ENCODE peak calls at places on chromosomes 12 and 14, in seven cellular contexts. K is transverse colon; L is naive thymus-derived CD4-positive, alpha-beta T cell; O is thoracic aorta; I is adrenal gland; C is tibial artery; V is GM23338. G is an unnamed sample.

GRCh38 chr12:131903270-131904255 is 9.1 kb downstream of the ULK1 start:
- DNase-seq in K (no peak), L (no peak), O (no peak), I (no peak), C (peak; percentile 60), V (no peak), G (no peak)

GRCh38 chr12:54419088-54419887 is at the start of gene ITGA5:
- DNase-seq in K (peak; percentile 73), L (peak; percentile 53), O (no peak), I (peak; percentile 87), C (peak; percentile 94), V (peak; percentile 73), G (peak; percentile 79)

GRCh38 chr12:47218191-47218654 is 138.5 kb upstream of the AMIGO2 start:
- DNase-seq in K (no peak), L (no peak), O (no peak), I (no peak), C (no peak), V (no peak), G (no peak)

GRCh38 chr12:104455594-104456416 is 943 bp upstream of the CHST11 start:
- DNase-seq in K (no peak), L (no peak), O (no peak), I (no peak), C (no peak), V (no peak), G (no peak)

GRCh38 chr14:29518335-29518734 is 409.3 kb downstream of the PRKD1 start:
- DNase-seq in K (no peak), L (no peak), O (no peak), I (no peak), C (no peak), V (no peak), G (no peak)

GRCh38 chr12:67650528-67651379 is 2.2 kb downstream of the DYRK2 start:
- DNase-seq in K (peak; percentile 15), L (no peak), O (no peak), I (no peak), C (no peak), V (no peak), G (no peak)

GRCh38 chr14:61468063-61468825 is 146.9 kb downstream of the PRKCH start:
- DNase-seq in K (no peak), L (no peak), O (no peak), I (no peak), C (no peak), V (no peak), G (no peak)

GRCh38 chr14:104799657-104800599 is 973 bp upstream of the ZBTB42 start:
- DNase-seq in K (peak; percentile 92), L (peak; percentile 85), O (peak; percentile 58), I (peak; percentile 91), C (peak; percentile 95), V (peak; percentile 86), G (peak; percentile 95)

GRCh38 chr12:121709478-121709890 is 3.1 kb upstream of the TMEM120B start:
- DNase-seq in K (no peak), L (no peak), O (no peak), I (no peak), C (no peak), V (no peak), G (peak; percentile 57)

DNA sequence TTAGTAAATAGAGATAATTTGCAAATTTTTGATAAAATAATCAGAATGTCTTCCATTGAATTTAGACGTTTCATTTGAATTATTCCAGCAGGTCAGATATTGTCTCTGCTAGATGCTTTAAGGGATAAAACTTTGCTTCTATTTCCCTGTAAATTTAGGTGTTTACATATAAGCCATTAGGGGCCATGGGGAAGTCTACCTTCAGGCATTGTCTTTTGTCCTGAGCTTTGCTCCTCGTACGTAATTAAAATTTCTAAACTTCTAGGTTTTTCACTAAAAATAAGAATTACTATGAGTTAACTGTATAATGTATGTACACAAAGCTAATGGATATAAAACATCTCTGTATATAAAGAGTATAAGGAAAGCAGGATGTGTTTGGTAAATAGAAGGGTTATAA is 24.1 kb upstream of the CD69 start:
- DNase-seq in K (no peak), L (no peak), O (no peak), I (no peak), C (no peak), V (no peak), G (no peak)
- H3K27ac ChIP-seq in K (no peak overlapping the region), L (no peak overlapping the region), O (no peak overlapping the region), I (no peak overlapping the region), C (no peak overlapping the region), V (peak overlapping the region; percentile 39), G (no peak overlapping the region)

GRCh38 chr14:91872517-91873470 is 5.5 kb upstream of the TC2N start:
- DNase-seq in K (peak; percentile 90), L (no peak), O (peak; percentile 54), I (peak; percentile 49), C (peak; percentile 96), V (no peak), G (no peak)
- H3K4me1 ChIP-seq in K (peaks cover 4% of the 10 kb centered on the region), L (peaks cover 72% of the 10 kb centered on the region), O (peaks cover 45% of the 10 kb centered on the region), I (no peaks in the 10 kb centered on the region), C (peaks cover 19% of the 10 kb centered on the region), V (peaks cover 10% of the 10 kb centered on the region), G (peaks cover 9% of the 10 kb centered on the region)

GRCh38 chr12:124504273-124505000 is 63.0 kb downstream of the NCOR2 start:
- DNase-seq in K (no peak), L (no peak), O (no peak), I (no peak), C (no peak), V (peak; percentile 59), G (no peak)
- H3K27ac ChIP-seq in K (peak overlapping the region; percentile 89), L (no peak overlapping the region), O (no peak overlapping the region), I (no peak overlapping the region), C (no peak overlapping the region), V (peak overlapping the region; percentile 66), G (no peak overlapping the region)

GRCh38 chr14:103102689-103103260 is 8.2 kb downstream of the EXOC3L4 start:
- DNase-seq in K (no peak), L (no peak), O (no peak), I (no peak), C (no peak), V (peak; percentile 56), G (no peak)

GRCh38 chr14:103104389-103104653 is 9.8 kb downstream of the EXOC3L4 start:
- DNase-seq in K (no peak), L (no peak), O (no peak), I (no peak), C (no peak), V (no peak), G (no peak)

GRCh38 chr14:103101964-103102688 is 7.6 kb downstream of the EXOC3L4 start:
- DNase-seq in K (no peak), L (no peak), O (no peak), I (no peak), C (no peak), V (peak; percentile 66), G (no peak)

GRCh38 chr14:103104654-103105511 is 10.4 kb downstream of the EXOC3L4 start:
- DNase-seq in K (peak; percentile 78), L (peak; percentile 80), O (no peak), I (peak; percentile 67), C (no peak), V (peak; percentile 80), G (peak; percentile 87)

DNA sequence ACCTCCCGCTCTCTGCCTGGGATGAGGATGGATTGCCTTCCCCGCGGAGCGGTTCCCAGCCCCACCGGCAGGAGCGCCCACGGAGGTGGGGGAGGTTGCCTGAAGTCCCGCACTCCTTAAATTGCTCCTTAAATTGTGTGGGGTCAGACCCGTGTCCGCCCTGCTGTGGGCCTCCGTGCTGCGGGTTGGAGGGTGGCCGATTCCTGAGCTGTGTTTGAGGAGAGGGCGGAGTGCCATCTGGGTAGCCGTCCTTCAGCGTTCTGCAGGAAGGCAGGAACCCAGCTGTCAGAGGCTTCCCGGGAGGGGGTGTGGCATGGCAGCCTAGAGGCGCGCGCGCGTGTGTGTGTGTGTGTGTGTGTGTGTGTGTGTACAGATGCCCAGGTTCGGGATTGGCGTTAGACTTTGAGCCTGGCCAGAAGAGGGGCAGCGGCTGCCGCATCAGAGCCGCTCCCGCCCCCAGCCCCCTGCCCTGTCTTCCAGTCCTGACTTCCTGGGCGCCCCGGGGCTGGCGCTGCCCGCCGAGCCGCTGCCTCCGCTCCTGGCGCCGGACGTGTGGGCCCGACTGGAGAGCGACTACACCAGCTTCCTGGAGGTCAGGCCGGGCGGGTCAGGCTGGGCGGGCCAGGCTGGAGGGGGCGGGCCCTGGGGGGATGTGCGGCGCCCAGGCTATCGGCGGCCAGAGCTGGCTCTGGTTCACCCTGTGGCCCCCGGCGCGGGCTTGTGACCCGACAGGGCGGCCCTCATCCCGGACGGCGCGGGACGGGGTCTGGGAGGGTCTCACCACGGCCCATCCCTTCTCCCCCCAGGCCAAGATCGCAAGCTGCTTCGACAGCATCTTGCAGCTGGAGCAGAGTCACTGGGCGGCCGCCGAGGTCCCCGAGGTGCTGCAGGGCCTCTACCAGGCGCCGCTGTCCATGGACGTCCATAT is 9.2 kb downstream of the EXOC3L4 start:
- DNase-seq in K (peak; percentile 84), L (no peak), O (no peak), I (peak; percentile 78), C (no peak), V (peak; percentile 55), G (no peak)
- H3K4me1 ChIP-seq in K (peaks cover 12% of the 10 kb centered on the region), L (peaks cover 3% of the 10 kb centered on the region), O (peaks cover 24% of the 10 kb centered on the region), I (peaks cover 16% of the 10 kb centered on the region), C (peaks cover 18% of the 10 kb centered on the region), V (peaks cover 14% of the 10 kb centered on the region), G (peaks cover 32% of the 10 kb centered on the region)

DNA sequence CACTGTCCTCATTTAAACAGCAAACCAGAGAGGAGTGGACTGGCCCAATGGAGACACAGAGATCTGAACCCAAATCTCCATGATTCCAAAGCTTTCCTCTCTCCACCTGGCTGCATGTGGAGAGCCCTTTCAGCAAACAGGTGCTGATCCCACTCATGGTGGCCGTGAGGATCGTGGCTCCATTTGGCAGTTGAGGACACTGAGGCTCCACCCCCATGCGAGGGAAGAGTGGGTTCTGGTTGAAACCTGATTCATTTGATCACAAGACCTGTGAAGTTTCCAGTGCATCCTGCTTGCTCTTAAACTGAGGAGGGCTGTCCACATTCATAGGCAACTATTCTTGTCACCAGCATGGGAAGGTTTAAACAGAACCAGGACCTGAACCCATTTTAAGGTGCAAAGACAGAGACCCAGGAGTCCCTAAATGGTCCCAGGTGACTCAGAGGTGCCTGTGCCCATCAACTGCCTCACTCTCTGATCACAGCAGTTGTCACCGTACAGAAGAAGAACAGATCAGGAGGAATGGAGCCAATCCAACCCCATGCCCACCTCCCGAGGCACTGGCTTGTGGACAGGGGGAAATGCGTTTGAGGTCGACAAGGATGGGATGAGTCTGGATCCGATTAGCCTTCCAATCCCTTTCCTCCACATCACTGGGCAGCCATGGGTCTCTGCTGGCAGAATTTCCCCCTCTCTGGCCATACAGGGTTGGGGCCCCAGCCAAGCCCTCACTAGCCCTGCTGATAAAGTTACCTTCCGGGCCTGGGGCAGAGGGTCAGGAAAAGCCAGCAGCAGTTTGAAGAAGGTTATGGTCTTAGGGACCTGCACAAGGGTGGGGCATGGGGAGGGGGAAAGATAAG is 45.5 kb upstream of the BCL11B start:
- DNase-seq in K (peak; percentile 14), L (no peak), O (no peak), I (no peak), C (no peak), V (no peak), G (peak; percentile 5)
- H3K27ac ChIP-seq in K (peak overlapping the region; percentile 83), L (no peak overlapping the region), O (no peak overlapping the region), I (no peak overlapping the region), C (no peak overlapping the region), V (no peak overlapping the region), G (peak overlapping the region; percentile 57)

GRCh38 chr12:109988274-109988673 is 7.9 kb downstream of the GIT2 start:
- DNase-seq in K (no peak), L (no peak), O (no peak), I (no peak), C (no peak), V (no peak), G (no peak)
- H3K4me1 ChIP-seq in K (no peaks in the 10 kb centered on the region), L (peaks cover 8% of the 10 kb centered on the region), O (no peaks in the 10 kb centered on the region), I (peaks cover 23% of the 10 kb centered on the region), C (no peaks in the 10 kb centered on the region), V (no peaks in the 10 kb centered on the region), G (peaks cover 7% of the 10 kb centered on the region)